ENCODE peak calls at places on chromosome 21, in seven cellular contexts. L is CD8-positive, alpha-beta memory T cell; F is body of pancreas; N is IMR-90; B is upper lobe of left lung; Y is fibroblast of lung; H is PC-3. W is an unnamed sample.
A peak's percentile ranks its signal among the peaks of the same experiment; 100 is the strongest.

GRCh38 chr21:33428669-33429068 is 25.5 kb downstream of the IFNGR2 start:
- DNase-seq in N (no peak), F (no peak), B (no peak), Y (peak; percentile 17), L (no peak), H (peak; percentile 95), W (peak; percentile 66)

GRCh38 chr21:46159841-46160562 is 4.6 kb upstream of the FTCD start:
- DNase-seq in H (no peak), B (peak; percentile 53), L (no peak), F (no peak), Y (no peak), N (no peak), W (no peak)

GRCh38 chr21:10639123-10639522 is 117.7 kb downstream of the TPTE start:
- DNase-seq in H (no peak), F (no peak), L (no peak), N (no peak), B (peak; percentile 13), Y (no peak), W (no peak)

GRCh38 chr21:16324630-16325029 is 594.8 kb downstream of the USP25 start:
- DNase-seq in N (no peak), F (no peak), H (no peak), Y (no peak), B (no peak), L (no peak), W (no peak)

GRCh38 chr21:46385846-46386725 is 62.1 kb downstream of the PCNT start:
- DNase-seq in F (no peak), N (no peak), L (no peak), B (peak; percentile 84), Y (no peak), H (no peak), W (no peak)

GRCh38 chr21:15679630-15680029 is 50.2 kb upstream of the USP25 start:
- DNase-seq in B (no peak), F (no peak), Y (no peak), H (no peak), N (no peak), L (no peak), W (no peak)

GRCh38 chr21:25867041-25867440 is 132.3 kb downstream of the GABPA start:
- DNase-seq in Y (no peak), L (no peak), F (no peak), N (no peak), B (no peak), H (no peak), W (no peak)

GRCh38 chr21:27495836-27496235 is 528.9 kb upstream of the ADAMTS5 start:
- DNase-seq in F (no peak), Y (no peak), L (no peak), B (no peak), H (no peak), N (no peak), W (no peak)

GRCh38 chr21:41967708-41968107 is 13.9 kb upstream of the C2CD2 start:
- DNase-seq in L (no peak), F (no peak), H (no peak), Y (no peak), B (no peak), N (no peak), W (no peak)

GRCh38 chr21:33855190-33855589 is 60.4 kb downstream of the ATP5PO start:
- DNase-seq in Y (no peak), F (no peak), B (no peak), L (no peak), H (no peak), N (no peak), W (no peak)

GRCh38 chr21:36209626-36210171 is 53.1 kb downstream of the DOP1B start:
- DNase-seq in L (peak; percentile 23), Y (peak; percentile 75), N (peak; percentile 82), H (peak; percentile 83), F (peak; percentile 82), B (no peak), W (peak; percentile 69)

GRCh38 chr21:31732891-31733520 is 1.1 kb upstream of the SCAF4 start:
- DNase-seq in L (peak; percentile 2), F (no peak), B (no peak), N (peak; percentile 35), H (no peak), Y (no peak), W (no peak)

GRCh38 chr21:36909901-36910561 is 56.4 kb downstream of the HLCS start:
- DNase-seq in B (no peak), L (no peak), Y (peak; percentile 99), F (no peak), H (peak; percentile 99), N (peak; percentile 99), W (no peak)

GRCh38 chr21:39003982-39004775 is 179.1 kb downstream of the PSMG1 start:
- DNase-seq in Y (peak; percentile 84), H (no peak), B (no peak), L (no peak), F (peak; percentile 43), N (peak; percentile 89), W (no peak)

GRCh38 chr21:33136898-33137502 is 67.1 kb downstream of the OLIG1 start:
- DNase-seq in F (no peak), N (no peak), B (no peak), H (no peak), Y (no peak), L (no peak), W (no peak)

GRCh38 chr21:35084869-35085268 is 35.8 kb upstream of the RUNX1 start:
- DNase-seq in H (peak; percentile 95), B (no peak), F (no peak), Y (peak; percentile 91), L (no peak), N (peak; percentile 99), W (no peak)

DNA sequence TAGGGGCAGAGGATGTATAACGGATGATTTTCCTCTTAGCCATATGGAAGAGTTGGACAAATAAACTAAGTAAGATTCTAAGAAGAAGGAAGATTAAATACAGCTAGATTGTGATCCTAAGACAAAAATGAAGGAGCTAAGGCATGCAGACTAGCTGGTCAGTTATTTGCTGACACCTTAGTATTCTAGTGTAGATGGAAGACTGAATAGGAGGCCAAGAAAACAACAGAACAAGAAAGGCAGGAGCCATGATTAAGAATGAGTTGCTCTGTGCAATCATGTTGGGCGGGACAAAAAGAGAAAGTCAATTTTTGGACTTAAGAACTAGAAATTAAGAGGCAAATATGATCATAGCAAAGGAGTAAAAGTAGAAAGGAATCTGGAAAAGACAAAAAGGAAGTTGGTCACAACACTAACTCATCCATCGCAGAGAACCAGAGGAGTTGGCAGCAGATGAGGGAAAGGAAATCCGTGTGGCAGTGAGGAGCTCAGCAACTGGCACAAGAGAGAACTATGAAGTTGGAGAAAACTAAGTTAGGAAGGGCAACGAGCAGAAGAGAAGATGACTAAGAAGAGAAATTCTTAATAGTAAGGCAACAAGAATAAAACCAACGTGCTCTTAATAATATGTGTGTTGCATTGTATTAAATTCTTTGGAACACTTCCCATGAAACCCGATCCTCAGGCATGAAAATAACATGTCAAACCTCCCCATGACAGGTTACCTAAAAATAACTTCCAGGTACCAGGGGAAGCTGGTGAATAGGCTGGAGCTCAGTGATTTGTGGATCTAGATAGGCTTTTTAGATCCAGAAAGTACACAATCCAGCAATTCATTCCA is 234.4 kb downstream of the LTN1 start:
- DNase-seq in Y (no peak), B (no peak), N (no peak), L (no peak), F (no peak), H (peak; percentile 41), W (no peak)
- H3K27ac ChIP-seq in Y (no peak overlapping the region), B (no peak overlapping the region), N (no peak overlapping the region), L (no peak overlapping the region), F (no peak overlapping the region), H (no peak overlapping the region), W (no peak overlapping the region)

GRCh38 chr21:29115899-29116298 is 14.5 kb upstream of the MAP3K7CL start:
- DNase-seq in B (no peak), N (peak; percentile 11), L (no peak), Y (no peak), H (no peak), F (no peak), W (no peak)

GRCh38 chr21:29117372-29117955 is 13.0 kb upstream of the MAP3K7CL start:
- DNase-seq in L (no peak), B (no peak), Y (no peak), N (no peak), H (no peak), F (no peak), W (no peak)

GRCh38 chr21:29114765-29115164 is 15.7 kb upstream of the MAP3K7CL start:
- DNase-seq in N (peak; percentile 92), B (no peak), H (peak; percentile 88), F (no peak), Y (peak; percentile 81), L (no peak), W (no peak)
- H3K4me1 ChIP-seq in N (peaks cover 4% of the 10 kb centered on the region), B (no peaks in the 10 kb centered on the region), H (peaks cover 14% of the 10 kb centered on the region), F (no peaks in the 10 kb centered on the region), Y (peaks cover 9% of the 10 kb centered on the region), L (no peaks in the 10 kb centered on the region), W (no peaks in the 10 kb centered on the region)

GRCh38 chr21:24046816-24047443 is 1560.4 kb downstream of the MRPL39 start:
- DNase-seq in F (no peak), N (no peak), B (no peak), Y (no peak), H (no peak), L (no peak), W (no peak)

GRCh38 chr21:24045373-24045772 is 1561.9 kb downstream of the MRPL39 start:
- DNase-seq in Y (no peak), N (no peak), F (no peak), B (no peak), L (no peak), H (no peak), W (no peak)

GRCh38 chr21:24050233-24050632 is 1557.0 kb downstream of the MRPL39 start:
- DNase-seq in H (no peak), B (no peak), L (no peak), Y (no peak), N (no peak), F (no peak), W (no peak)

GRCh38 chr21:24042687-24043086 is 1564.6 kb downstream of the MRPL39 start:
- DNase-seq in L (no peak), N (no peak), B (no peak), F (no peak), Y (no peak), H (no peak), W (no peak)

GRCh38 chr21:24045775-24046215 is 1561.5 kb downstream of the MRPL39 start:
- DNase-seq in N (peak; percentile 99), Y (peak; percentile 98), F (peak; percentile 73), L (no peak), B (no peak), H (peak; percentile 90), W (peak; percentile 55)
- H3K27ac ChIP-seq in N (no peak overlapping the region), Y (no peak overlapping the region), F (no peak overlapping the region), L (no peak overlapping the region), B (no peak overlapping the region), H (peak overlapping the region; percentile 70), W (no peak overlapping the region)

GRCh38 chr21:45087022-45087823 is 12.8 kb downstream of the ADARB1 start:
- DNase-seq in B (no peak), N (peak; percentile 44), F (no peak), L (peak; percentile 10), Y (peak; percentile 50), H (no peak), W (no peak)

GRCh38 chr21:45088116-45088515 is 13.7 kb downstream of the ADARB1 start:
- DNase-seq in N (no peak), F (no peak), B (no peak), Y (no peak), L (no peak), H (no peak), W (no peak)

GRCh38 chr21:45084881-45085536 is 10.6 kb downstream of the ADARB1 start:
- DNase-seq in L (no peak), B (peak; percentile 39), Y (no peak), H (no peak), F (no peak), N (no peak), W (no peak)

GRCh38 chr21:45085700-45086099 is 11.3 kb downstream of the ADARB1 start:
- DNase-seq in L (no peak), N (no peak), H (no peak), Y (no peak), F (no peak), B (no peak), W (no peak)

GRCh38 chr21:45086342-45086958 is 12.1 kb downstream of the ADARB1 start:
- DNase-seq in L (no peak), B (no peak), H (no peak), F (no peak), N (no peak), Y (no peak), W (no peak)
- H3K4me1 ChIP-seq in L (peaks cover 78% of the 10 kb centered on the region), B (peaks cover 27% of the 10 kb centered on the region), H (no peaks in the 10 kb centered on the region), F (no peaks in the 10 kb centered on the region), N (peaks cover 27% of the 10 kb centered on the region), Y (peaks cover under 1% of the 10 kb centered on the region), W (peaks cover 12% of the 10 kb centered on the region)

W was measured in prostate gland.